ENCODE peak calls at places on chromosomes 16 and 17, in ten cellular contexts. Q is thoracic aorta, W is nephron progenitor cell, G is AG09319, B is GM06990, A is mesothelial cell of epicardium, N is LNCaP clone FGC, C is lower leg skin, K is Caco-2, S is endothelial cell. F is an unnamed sample.

GRCh38 chr16:80540516-80541305 is at the start of gene DYNLRB2:
- DNase-seq in K (peak; percentile 98), B (peak; percentile 94), C (peak; percentile 89), N (peak; percentile 85), S (peak; percentile 93), W (peak; percentile 87), A (peak; percentile 89), Q (peak; percentile 60), G (peak; percentile 85), F (peak; percentile 65)

GRCh38 chr17:19332371-19333131 is 30.0 kb downstream of the B9D1 start:
- DNase-seq in K (no peak), G (no peak), A (no peak), S (no peak), Q (no peak), W (no peak), C (no peak), B (no peak), N (no peak), F (no peak)

GRCh38 chr16:47667956-47668355 is 206.8 kb downstream of the PHKB start:
- DNase-seq in B (no peak), C (no peak), W (no peak), K (no peak), S (no peak), Q (no peak), N (no peak), A (no peak), G (no peak), F (no peak)

GRCh38 chr16:49473131-49473530 is 99.5 kb downstream of the C16orf78 start:
- DNase-seq in A (no peak), W (no peak), G (no peak), S (no peak), N (no peak), B (no peak), K (no peak), C (no peak), Q (no peak), F (no peak)

GRCh38 chr16:22646948-22647556 is 136.4 kb downstream of the NPIPB5 start:
- DNase-seq in K (no peak), A (no peak), Q (no peak), G (no peak), S (no peak), B (no peak), C (no peak), W (no peak), N (no peak), F (no peak)

GRCh38 chr17:29617481-29618271 is 5.0 kb downstream of the CORO6 start:
- DNase-seq in Q (no peak), K (peak; percentile 89), W (peak; percentile 67), B (peak; percentile 90), S (peak; percentile 76), G (no peak), A (no peak), N (no peak), C (peak; percentile 56), F (no peak)

GRCh38 chr17:21573961-21574610 is 118.2 kb upstream of the KCNJ18 start:
- DNase-seq in Q (no peak), A (no peak), N (no peak), C (peak; percentile 29), S (no peak), G (peak; percentile 64), K (no peak), W (no peak), B (no peak), F (no peak)

GRCh38 chr16:86555763-86556130 is 712 bp upstream of the MTHFSD start:
- DNase-seq in Q (no peak), W (no peak), A (no peak), B (no peak), C (no peak), K (no peak), N (no peak), G (no peak), S (no peak), F (no peak)

GRCh38 chr16:28105954-28106353 is 42.4 kb upstream of the GSG1L start:
- DNase-seq in N (no peak), G (no peak), K (no peak), B (no peak), A (no peak), W (no peak), S (no peak), C (no peak), Q (no peak), F (no peak)

GRCh38 chr17:45692661-45693060 is 91.5 kb upstream of the CRHR1 start:
- DNase-seq in K (no peak), N (no peak), G (no peak), C (no peak), A (no peak), Q (no peak), B (no peak), S (no peak), W (no peak), F (no peak)

GRCh38 chr17:28404461-28404811 is 1.6 kb downstream of the SLC46A1 start:
- DNase-seq in K (no peak), G (no peak), Q (no peak), B (no peak), A (no peak), C (no peak), W (no peak), N (no peak), S (no peak), F (no peak)

GRCh38 chr16:50708373-50709060 is 15.1 kb downstream of the NOD2 start:
- DNase-seq in W (no peak), G (no peak), S (no peak), A (no peak), B (no peak), Q (no peak), K (no peak), C (no peak), N (no peak), F (no peak)

GRCh38 chr17:55056530-55056929 is 88.0 kb downstream of the STXBP4 start:
- DNase-seq in A (no peak), Q (no peak), C (no peak), W (no peak), S (no peak), G (no peak), N (peak; percentile 92), K (no peak), B (no peak), F (no peak)

GRCh38 chr17:43442711-43443110 is 41.1 kb upstream of the DHX8 start:
- DNase-seq in S (no peak), G (peak; percentile 22), A (no peak), N (no peak), B (no peak), K (no peak), W (no peak), C (no peak), Q (no peak), F (no peak)

GRCh38 chr17:82414548-82415281 is 3.4 kb upstream of the HEXD start:
- DNase-seq in G (peak; percentile 27), A (peak; percentile 88), N (peak; percentile 18), C (no peak), Q (no peak), W (peak; percentile 97), K (peak; percentile 85), B (peak; percentile 50), S (peak; percentile 88), F (peak; percentile 46)

GRCh38 chr17:82415336-82415735 is 2.8 kb upstream of the HEXD start:
- DNase-seq in B (no peak), Q (no peak), G (no peak), W (no peak), S (no peak), A (no peak), C (no peak), K (no peak), N (no peak), F (no peak)

GRCh38 chr17:82411396-82412053 is 6.6 kb upstream of the HEXD start:
- DNase-seq in K (no peak), C (no peak), S (no peak), W (no peak), N (no peak), B (no peak), A (no peak), Q (no peak), G (no peak), F (no peak)

GRCh38 chr17:82410014-82410716 is 8.0 kb upstream of the HEXD start:
- DNase-seq in G (no peak), A (no peak), K (no peak), S (no peak), B (no peak), N (no peak), C (no peak), Q (no peak), W (no peak), F (no peak)

GRCh38 chr17:82412535-82413520 is 5.3 kb upstream of the HEXD start:
- DNase-seq in B (no peak), Q (no peak), S (no peak), W (no peak), N (no peak), G (no peak), C (no peak), K (no peak), A (no peak), F (no peak)
- TF ChIP-seq CTCF in B (no peak), Q (no peak), S (no peak), W (no peak), N (no peak), G (no peak), C (no peak), K (no peak), A (no peak), F (no peak)

GRCh38 chr16:73217654-73218053 is 169.7 kb upstream of the ZFHX3 start:
- DNase-seq in B (no peak), A (no peak), C (no peak), Q (no peak), N (no peak), W (no peak), G (no peak), K (no peak), S (no peak), F (no peak)
- TF ChIP-seq CTCF in B (peak; percentile 20), A (peak; percentile 60), C (no peak), Q (no peak), N (no peak), W (peak; percentile 22), G (no peak), K (peak; percentile 32), S (peak; percentile 68), F (no peak)

DNA sequence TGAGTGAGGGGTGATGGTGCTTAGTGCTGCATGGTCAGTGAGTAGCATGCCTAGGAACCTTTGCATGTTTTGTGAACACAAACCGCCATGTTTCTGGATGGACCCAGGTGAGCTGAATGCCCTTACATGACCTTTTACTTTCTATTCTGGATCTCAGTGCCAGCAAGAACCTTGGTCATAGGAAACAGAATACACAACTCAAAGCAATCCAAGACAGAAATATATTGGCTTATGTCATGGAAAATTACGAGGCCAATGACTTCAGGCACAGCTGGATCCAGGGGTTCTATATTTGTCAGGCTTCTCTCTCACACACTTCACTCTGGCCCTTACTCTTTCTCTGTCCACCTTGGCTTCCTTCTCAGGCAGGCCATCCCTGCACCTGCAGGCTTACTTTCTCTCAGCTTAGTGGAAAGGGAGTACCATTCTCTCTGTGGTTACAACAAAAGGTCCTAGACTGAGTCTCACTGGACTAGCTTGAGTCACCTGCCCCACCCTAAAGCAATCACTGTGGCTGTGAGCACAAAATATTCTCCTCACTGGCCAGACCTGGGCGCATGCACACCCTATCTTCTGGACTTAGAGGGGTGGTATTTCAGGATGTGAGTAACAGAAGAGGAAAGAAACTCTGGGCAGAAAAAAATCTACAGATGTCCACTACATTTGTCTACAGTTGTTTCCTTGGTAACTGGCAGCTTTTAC is 20.4 kb upstream of the CPNE2 start:
- DNase-seq in K (no peak), Q (no peak), C (no peak), N (no peak), A (no peak), B (no peak), G (no peak), S (no peak), W (no peak), F (no peak)
- TF ChIP-seq CTCF in K (no peak), Q (no peak), C (no peak), N (no peak), A (no peak), B (no peak), G (no peak), S (no peak), W (no peak), F (no peak)

GRCh38 chr16:59060212-59060611 is 326.1 kb upstream of the GOT2 start:
- DNase-seq in K (no peak), Q (no peak), B (no peak), S (no peak), A (no peak), C (no peak), G (no peak), W (no peak), N (no peak), F (no peak)
- TF ChIP-seq CTCF in K (no peak), Q (no peak), B (no peak), S (no peak), A (no peak), C (no peak), G (no peak), W (no peak), N (no peak), F (no peak)